ENCODE peak calls at places on chromosomes 3 and 15, in five cellular contexts. W is left ventricle myocardium inferior; N is stomach; C is CD8-positive, alpha-beta memory T cell; Z is K562. Y is an unnamed sample.
A peak's percentile ranks its signal among the peaks of the same experiment; 100 is the strongest.

GRCh38 chr3:98784042-98784441 is 20.9 kb downstream of the ST3GAL6 start:
- DNase-seq in Z (no peak), W (no peak), C (no peak), N (peak; percentile 59), Y (no peak)

GRCh38 chr3:55282994-55283393 is 204.1 kb downstream of the WNT5A start:
- DNase-seq in N (no peak), Z (no peak), W (no peak), C (no peak), Y (no peak)

GRCh38 chr15:89817701-89818280 is 3.1 kb upstream of the ANPEP start:
- DNase-seq in Z (no peak), C (no peak), W (no peak), N (no peak), Y (no peak)

GRCh38 chr15:58115692-58116091 is 22.5 kb upstream of the AQP9 start:
- DNase-seq in Z (peak; percentile 63), W (no peak), N (no peak), C (no peak), Y (no peak)

GRCh38 chr3:134364061-134364935 is 9.9 kb downstream of the AMOTL2 start:
- DNase-seq in Z (peak; percentile 13), N (peak; percentile 94), W (peak; percentile 95), C (peak; percentile 8), Y (peak; percentile 98)

GRCh38 chr3:179694731-179695130 is 41.9 kb downstream of the USP13 start:
- DNase-seq in C (no peak), N (no peak), W (no peak), Z (no peak), Y (no peak)

GRCh38 chr3:108153451-108153981 is 62.7 kb upstream of the CD47 start:
- DNase-seq in C (peak; percentile 40), Z (peak; percentile 72), W (no peak), N (peak; percentile 39), Y (no peak)

GRCh38 chr3:69226071-69226470 is 103.7 kb upstream of the LMOD3 start:
- DNase-seq in C (no peak), Z (no peak), N (no peak), W (no peak), Y (no peak)

GRCh38 chr3:140922634-140923033 is 19.0 kb upstream of the SLC25A36 start:
- DNase-seq in N (no peak), W (no peak), C (peak; percentile 13), Z (peak; percentile 20), Y (no peak)

GRCh38 chr3:53155763-53156162 is 5.2 kb upstream of the PRKCD start:
- DNase-seq in Z (no peak), W (no peak), C (no peak), N (peak; percentile 92), Y (no peak)

GRCh38 chr15:74193305-74193718 is 9.3 kb downstream of the STRA6 start:
- DNase-seq in N (no peak), C (no peak), Z (no peak), W (no peak), Y (no peak)

GRCh38 chr15:92092391-92092790 is 238.9 kb downstream of the SLCO3A1 start:
- DNase-seq in Z (no peak), W (no peak), N (no peak), C (no peak), Y (no peak)

GRCh38 chr3:25468866-25469319 is 40.8 kb downstream of the RARB start:
- DNase-seq in Z (no peak), C (no peak), W (peak; percentile 73), N (no peak), Y (no peak)

GRCh38 chr15:29278436-29279099 is 8.9 kb upstream of the NSMCE3 start:
- DNase-seq in W (no peak), N (no peak), Z (no peak), C (no peak), Y (no peak)

GRCh38 chr3:70854108-70854507 is 541.7 kb upstream of the MDFIC2 start:
- DNase-seq in C (no peak), Z (no peak), W (no peak), N (no peak), Y (no peak)

GRCh38 chr3:197468866-197469382 is 86.8 kb downstream of the BDH1 start:
- DNase-seq in C (no peak), N (peak; percentile 33), W (no peak), Z (no peak), Y (no peak)

GRCh38 chr15:61654918-61655317 is 405.3 kb downstream of the VPS13C start:
- DNase-seq in C (no peak), Z (no peak), N (no peak), W (peak; percentile 16), Y (peak; percentile 83)

DNA sequence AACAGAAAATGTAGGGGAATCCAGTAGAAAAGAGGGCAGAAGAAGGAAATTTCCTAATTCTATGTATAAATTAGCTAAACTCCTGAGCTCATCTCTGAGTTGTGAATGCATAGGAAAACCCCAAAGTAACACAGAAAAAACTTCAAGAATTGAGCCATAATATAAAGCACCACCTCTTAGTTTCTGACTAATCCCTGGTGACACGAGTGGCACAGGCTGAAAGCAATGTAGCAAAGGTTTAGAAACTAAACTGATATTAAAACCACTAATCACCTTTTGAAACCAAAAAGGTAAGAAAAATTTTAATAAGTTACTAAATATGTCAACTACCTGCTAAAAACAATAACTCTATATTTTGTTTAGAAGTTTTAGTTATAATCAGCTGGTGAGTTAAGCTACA is 255.6 kb upstream of the NECTIN3 start:
- DNase-seq in Z (no peak), C (no peak), N (no peak), W (no peak), Y (no peak)
- H3K27ac ChIP-seq in Z (no peak overlapping the region), C (no peak overlapping the region), N (peak overlapping the region; percentile 23), W (no peak overlapping the region), Y (no peak overlapping the region)

DNA sequence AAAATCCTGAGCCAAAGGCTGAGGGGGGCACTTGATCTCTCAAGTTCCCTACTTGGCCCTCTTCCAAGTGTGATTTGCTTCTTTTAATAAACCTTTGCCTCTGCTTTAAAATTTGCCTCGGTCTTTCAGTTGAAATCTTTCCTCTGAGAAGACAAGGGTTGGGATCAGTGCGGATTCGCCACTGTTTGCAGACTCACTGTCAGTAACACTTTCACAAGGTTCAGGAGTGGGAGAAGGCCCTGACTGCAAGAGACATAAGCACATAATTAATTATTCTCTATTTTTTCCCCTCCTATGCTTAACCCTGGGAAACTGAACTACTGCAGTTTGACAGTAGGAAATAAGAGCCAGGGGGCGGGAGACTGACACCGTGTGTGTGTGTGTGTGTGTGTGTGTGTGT is 5.7 kb upstream of the ZNF662 start:
- DNase-seq in W (no peak), C (no peak), Z (no peak), N (no peak), Y (no peak)
- H3K27ac ChIP-seq in W (no peak overlapping the region), C (no peak overlapping the region), Z (no peak overlapping the region), N (no peak overlapping the region), Y (no peak overlapping the region)

DNA sequence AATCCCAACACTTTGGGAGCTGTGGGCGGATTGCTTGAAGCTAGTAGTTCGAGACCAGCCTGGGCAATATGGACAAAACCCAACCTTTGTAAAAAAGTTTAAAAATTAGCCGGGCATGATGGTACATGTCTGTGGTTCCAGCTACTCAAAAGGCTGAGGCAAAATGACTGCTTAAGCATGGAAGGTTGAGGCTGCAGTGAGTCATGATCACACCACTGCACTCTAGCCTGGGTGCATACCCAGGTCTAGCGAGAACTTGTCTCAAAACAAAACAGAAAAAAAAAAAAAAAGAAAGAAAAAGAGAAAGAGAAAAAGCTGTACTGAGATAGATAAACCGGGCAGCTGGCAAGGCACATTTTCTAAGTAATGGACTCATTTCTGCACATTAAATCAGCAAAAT is 10.6 kb downstream of the ARPP19 start:
- DNase-seq in Z (peak; percentile 54), C (no peak), N (no peak), W (no peak), Y (no peak)
- H3K27ac ChIP-seq in Z (peak overlapping the region; percentile 3), C (no peak overlapping the region), N (no peak overlapping the region), W (no peak overlapping the region), Y (no peak overlapping the region)

DNA sequence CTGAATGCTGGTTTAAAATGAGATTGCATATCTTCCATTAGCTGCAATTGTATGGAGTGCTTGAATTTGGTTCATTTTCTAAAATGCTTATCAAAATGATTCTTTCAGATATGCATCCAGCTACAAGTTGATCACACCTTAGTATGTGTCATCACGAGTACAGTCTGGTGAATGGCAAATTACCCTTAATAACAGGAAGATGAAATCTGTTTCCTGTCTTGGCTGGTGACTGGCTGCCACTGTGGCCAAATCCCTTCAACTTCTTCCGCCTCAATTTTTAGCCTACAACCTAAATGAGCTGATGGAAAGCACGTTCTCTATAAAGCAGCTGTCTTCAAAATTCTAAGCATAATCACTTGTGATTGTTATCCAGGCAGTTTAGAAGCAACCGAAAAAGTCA is 387.2 kb upstream of the NECTIN3 start:
- DNase-seq in C (no peak), N (no peak), W (no peak), Z (no peak), Y (no peak)
- H3K27ac ChIP-seq in C (no peak overlapping the region), N (no peak overlapping the region), W (no peak overlapping the region), Z (no peak overlapping the region), Y (no peak overlapping the region)

GRCh38 chr3:149971403-149972075 is 844 bp upstream of the PFN2 start:
- DNase-seq in Z (peak; percentile 12), C (peak; percentile 44), N (peak; percentile 55), W (peak; percentile 57), Y (no peak)
- H3K27ac ChIP-seq in Z (no peak overlapping the region), C (no peak overlapping the region), N (peak overlapping the region; percentile 88), W (peak overlapping the region; percentile 96), Y (peak overlapping the region; percentile 98)

Y was measured in esophagus muscularis mucosa.